ENCODE peak calls at places on chromosomes 5 and 9, in five cellular contexts. One of them, this sample, is unnamed.

GRCh38 chr5:66821626-66822429 is 225.6 kb downstream of the MAST4 start:
- DNase-seq in pulmonary artery endothelial cell: no peak
- DNase-seq in activated naive CD4-positive, alpha-beta T cell: no peak
- DNase-seq in HFFc6: no peak
- DNase-seq in tibial artery: no peak
- DNase-seq in this sample: no peak

GRCh38 chr9:111891910-111892499 is 4.6 kb upstream of the UGCG start:
- DNase-seq in tibial artery: no peak
- DNase-seq in pulmonary artery endothelial cell: no peak
- DNase-seq in HFFc6: no peak
- DNase-seq in activated naive CD4-positive, alpha-beta T cell: no peak
- DNase-seq in this sample: no peak

GRCh38 chr5:16665611-16666010 is 48.8 kb upstream of the RETREG1 start:
- DNase-seq in pulmonary artery endothelial cell: no peak
- DNase-seq in activated naive CD4-positive, alpha-beta T cell: no peak
- DNase-seq in tibial artery: no peak
- DNase-seq in HFFc6: no peak
- DNase-seq in this sample: no peak

GRCh38 chr5:96001262-96001661 is 39.6 kb upstream of the ELL2 start:
- DNase-seq in HFFc6: peak
- DNase-seq in activated naive CD4-positive, alpha-beta T cell: no peak
- DNase-seq in pulmonary artery endothelial cell: no peak
- DNase-seq in tibial artery: no peak
- DNase-seq in this sample: no peak

GRCh38 chr5:6287136-6287535 is 91.2 kb downstream of the MED10 start:
- DNase-seq in HFFc6: no peak
- DNase-seq in tibial artery: no peak
- DNase-seq in pulmonary artery endothelial cell: no peak
- DNase-seq in activated naive CD4-positive, alpha-beta T cell: no peak
- DNase-seq in this sample: no peak

GRCh38 chr9:116421006-116421538 is 266.0 kb upstream of the TRIM32 start:
- DNase-seq in tibial artery: no peak
- DNase-seq in pulmonary artery endothelial cell: no peak
- DNase-seq in activated naive CD4-positive, alpha-beta T cell: no peak
- DNase-seq in HFFc6: peak
- DNase-seq in this sample: no peak

GRCh38 chr5:172334196-172334595 is 50.6 kb upstream of the UBTD2 start:
- DNase-seq in HFFc6: no peak
- DNase-seq in activated naive CD4-positive, alpha-beta T cell: no peak
- DNase-seq in pulmonary artery endothelial cell: no peak
- DNase-seq in tibial artery: no peak
- DNase-seq in this sample: no peak

GRCh38 chr5:41368158-41368557 is 142.2 kb downstream of the PLCXD3 start:
- DNase-seq in activated naive CD4-positive, alpha-beta T cell: no peak
- DNase-seq in HFFc6: peak
- DNase-seq in pulmonary artery endothelial cell: no peak
- DNase-seq in tibial artery: no peak
- DNase-seq in this sample: no peak

GRCh38 chr5:106017243-106017857 is 1653.4 kb downstream of the EFNA5 start:
- DNase-seq in HFFc6: no peak
- DNase-seq in pulmonary artery endothelial cell: no peak
- DNase-seq in tibial artery: no peak
- DNase-seq in activated naive CD4-positive, alpha-beta T cell: no peak
- DNase-seq in this sample: no peak

GRCh38 chr5:52743970-52744369 is 43.7 kb upstream of the ITGA1 start:
- DNase-seq in HFFc6: peak
- DNase-seq in activated naive CD4-positive, alpha-beta T cell: peak
- DNase-seq in tibial artery: no peak
- DNase-seq in pulmonary artery endothelial cell: peak
- DNase-seq in this sample: no peak

GRCh38 chr5:72705178-72705577 is 111.3 kb upstream of the TNPO1 start:
- DNase-seq in pulmonary artery endothelial cell: no peak
- DNase-seq in HFFc6: no peak
- DNase-seq in tibial artery: no peak
- DNase-seq in activated naive CD4-positive, alpha-beta T cell: no peak
- DNase-seq in this sample: no peak

GRCh38 chr5:88555658-88556057 is 287.0 kb upstream of the TMEM161B start:
- DNase-seq in HFFc6: no peak
- DNase-seq in activated naive CD4-positive, alpha-beta T cell: no peak
- DNase-seq in tibial artery: no peak
- DNase-seq in pulmonary artery endothelial cell: no peak
- DNase-seq in this sample: no peak

GRCh38 chr9:125277411-125277810 is 15.8 kb downstream of the GAPVD1 start:
- DNase-seq in tibial artery: no peak
- DNase-seq in activated naive CD4-positive, alpha-beta T cell: no peak
- DNase-seq in pulmonary artery endothelial cell: no peak
- DNase-seq in HFFc6: no peak
- DNase-seq in this sample: no peak

GRCh38 chr5:61626639-61627282 is 294.7 kb downstream of the ZSWIM6 start:
- DNase-seq in tibial artery: no peak
- DNase-seq in activated naive CD4-positive, alpha-beta T cell: no peak
- DNase-seq in HFFc6: no peak
- DNase-seq in pulmonary artery endothelial cell: no peak
- DNase-seq in this sample: no peak

GRCh38 chr9:113427629-113428028 is 17.1 kb downstream of the C9orf43 start:
- DNase-seq in tibial artery: no peak
- DNase-seq in HFFc6: no peak
- DNase-seq in pulmonary artery endothelial cell: no peak
- DNase-seq in activated naive CD4-positive, alpha-beta T cell: no peak
- DNase-seq in this sample: no peak

GRCh38 chr5:71700803-71701202 is 18.3 kb upstream of the CARTPT start:
- DNase-seq in tibial artery: no peak
- DNase-seq in pulmonary artery endothelial cell: no peak
- DNase-seq in activated naive CD4-positive, alpha-beta T cell: no peak
- DNase-seq in HFFc6: no peak
- DNase-seq in this sample: no peak

GRCh38 chr5:142314606-142315005 is 10.2 kb downstream of the SPRY4 start:
- DNase-seq in HFFc6: no peak
- DNase-seq in pulmonary artery endothelial cell: no peak
- DNase-seq in tibial artery: no peak
- DNase-seq in activated naive CD4-positive, alpha-beta T cell: no peak
- DNase-seq in this sample: no peak

GRCh38 chr9:14865206-14865605 is 45.0 kb downstream of the FREM1 start:
- DNase-seq in pulmonary artery endothelial cell: no peak
- DNase-seq in activated naive CD4-positive, alpha-beta T cell: no peak
- DNase-seq in HFFc6: no peak
- DNase-seq in tibial artery: no peak
- DNase-seq in this sample: no peak

GRCh38 chr9:121797056-121797455 is 145.6 kb downstream of the DAB2IP start:
- DNase-seq in pulmonary artery endothelial cell: no peak
- DNase-seq in HFFc6: no peak
- DNase-seq in activated naive CD4-positive, alpha-beta T cell: no peak
- DNase-seq in tibial artery: no peak
- DNase-seq in this sample: no peak

GRCh38 chr9:82891321-82891720 is 171.6 kb downstream of the RASEF start:
- DNase-seq in activated naive CD4-positive, alpha-beta T cell: no peak
- DNase-seq in HFFc6: no peak
- DNase-seq in tibial artery: no peak
- DNase-seq in pulmonary artery endothelial cell: no peak
- DNase-seq in this sample: no peak